ENCODE peak calls at places on chromosomes 4 and X, in ten cellular contexts. One of them, this sample, is unnamed.
A peak's percentile ranks its signal among the peaks of the same experiment; 100 is the strongest.

GRCh38 chrX:107718156-107718621 is 57.4 kb downstream of the TSC22D3 start:
- DNase-seq in AG10803: peak; percentile 79
- DNase-seq in NCI-H69: peak; percentile 78
- DNase-seq in iris pigment epithelial cell: peak; percentile 84
- DNase-seq in cardiac septum: peak; percentile 76
- DNase-seq in astrocyte of the cerebellum: peak; percentile 64
- DNase-seq in PC-3: peak; percentile 89
- DNase-seq in A172: no peak
- DNase-seq in activated CD8-positive, alpha-beta memory T cell treated with anti-CD3 and anti-CD28 coated beads, Interleukin-2, amount 50 U/mL, for 4 hours: peak; percentile 73
- DNase-seq in cardiac fibroblast: peak; percentile 89
- DNase-seq in this sample: peak; percentile 76

GRCh38 chrX:106615041-106615440 is 3.3 kb downstream of the RADX start:
- DNase-seq in iris pigment epithelial cell: no peak
- DNase-seq in PC-3: no peak
- DNase-seq in astrocyte of the cerebellum: no peak
- DNase-seq in cardiac fibroblast: no peak
- DNase-seq in cardiac septum: no peak
- DNase-seq in A172: no peak
- DNase-seq in activated CD8-positive, alpha-beta memory T cell treated with anti-CD3 and anti-CD28 coated beads, Interleukin-2, amount 50 U/mL, for 4 hours: no peak
- DNase-seq in NCI-H69: no peak
- DNase-seq in AG10803: no peak
- DNase-seq in this sample: no peak

GRCh38 chrX:29671426-29671825 is 543.9 kb upstream of the MAGEB2 start:
- DNase-seq in AG10803: peak; percentile 34
- DNase-seq in cardiac fibroblast: peak; percentile 61
- DNase-seq in iris pigment epithelial cell: peak; percentile 60
- DNase-seq in cardiac septum: no peak
- DNase-seq in A172: no peak
- DNase-seq in NCI-H69: no peak
- DNase-seq in activated CD8-positive, alpha-beta memory T cell treated with anti-CD3 and anti-CD28 coated beads, Interleukin-2, amount 50 U/mL, for 4 hours: no peak
- DNase-seq in PC-3: no peak
- DNase-seq in astrocyte of the cerebellum: peak; percentile 39
- DNase-seq in this sample: peak; percentile 26

GRCh38 chr4:88792268-88792781 is 94.7 kb upstream of the NAP1L5 start:
- DNase-seq in cardiac septum: no peak
- DNase-seq in astrocyte of the cerebellum: no peak
- DNase-seq in A172: peak; percentile 68
- DNase-seq in iris pigment epithelial cell: peak; percentile 95
- DNase-seq in activated CD8-positive, alpha-beta memory T cell treated with anti-CD3 and anti-CD28 coated beads, Interleukin-2, amount 50 U/mL, for 4 hours: no peak
- DNase-seq in cardiac fibroblast: peak; percentile 76
- DNase-seq in NCI-H69: no peak
- DNase-seq in PC-3: peak; percentile 63
- DNase-seq in AG10803: peak; percentile 84
- DNase-seq in this sample: peak; percentile 91

GRCh38 chr4:113159901-113160545 is 110.6 kb downstream of the ANK2 start:
- DNase-seq in cardiac septum: no peak
- DNase-seq in NCI-H69: no peak
- DNase-seq in PC-3: no peak
- DNase-seq in AG10803: no peak
- DNase-seq in A172: peak; percentile 2
- DNase-seq in cardiac fibroblast: no peak
- DNase-seq in astrocyte of the cerebellum: no peak
- DNase-seq in activated CD8-positive, alpha-beta memory T cell treated with anti-CD3 and anti-CD28 coated beads, Interleukin-2, amount 50 U/mL, for 4 hours: no peak
- DNase-seq in iris pigment epithelial cell: peak; percentile 7
- DNase-seq in this sample: no peak

GRCh38 chr4:24850669-24851068 is 55.3 kb downstream of the SOD3 start:
- DNase-seq in NCI-H69: no peak
- DNase-seq in cardiac fibroblast: peak; percentile 88
- DNase-seq in iris pigment epithelial cell: peak; percentile 84
- DNase-seq in cardiac septum: no peak
- DNase-seq in AG10803: peak; percentile 83
- DNase-seq in astrocyte of the cerebellum: peak; percentile 77
- DNase-seq in activated CD8-positive, alpha-beta memory T cell treated with anti-CD3 and anti-CD28 coated beads, Interleukin-2, amount 50 U/mL, for 4 hours: no peak
- DNase-seq in A172: peak; percentile 83
- DNase-seq in PC-3: peak; percentile 77
- DNase-seq in this sample: peak; percentile 94

GRCh38 chr4:37628977-37629609 is 57.1 kb downstream of the RELL1 start:
- DNase-seq in iris pigment epithelial cell: peak; percentile 97
- DNase-seq in AG10803: peak; percentile 85
- DNase-seq in PC-3: peak; percentile 49
- DNase-seq in NCI-H69: no peak
- DNase-seq in activated CD8-positive, alpha-beta memory T cell treated with anti-CD3 and anti-CD28 coated beads, Interleukin-2, amount 50 U/mL, for 4 hours: no peak
- DNase-seq in astrocyte of the cerebellum: peak; percentile 40
- DNase-seq in A172: peak; percentile 81
- DNase-seq in cardiac fibroblast: peak; percentile 63
- DNase-seq in cardiac septum: no peak
- DNase-seq in this sample: peak; percentile 82

GRCh38 chrX:46957299-46957698 is 45.1 kb downstream of the JADE3 start:
- DNase-seq in activated CD8-positive, alpha-beta memory T cell treated with anti-CD3 and anti-CD28 coated beads, Interleukin-2, amount 50 U/mL, for 4 hours: no peak
- DNase-seq in PC-3: peak; percentile 34
- DNase-seq in A172: no peak
- DNase-seq in astrocyte of the cerebellum: no peak
- DNase-seq in NCI-H69: peak; percentile 42
- DNase-seq in iris pigment epithelial cell: no peak
- DNase-seq in cardiac fibroblast: no peak
- DNase-seq in AG10803: no peak
- DNase-seq in cardiac septum: no peak
- DNase-seq in this sample: no peak

GRCh38 chr4:89599026-89599425 is 237.9 kb downstream of the SNCA start:
- DNase-seq in A172: no peak
- DNase-seq in NCI-H69: no peak
- DNase-seq in AG10803: no peak
- DNase-seq in iris pigment epithelial cell: no peak
- DNase-seq in PC-3: no peak
- DNase-seq in cardiac septum: no peak
- DNase-seq in cardiac fibroblast: no peak
- DNase-seq in activated CD8-positive, alpha-beta memory T cell treated with anti-CD3 and anti-CD28 coated beads, Interleukin-2, amount 50 U/mL, for 4 hours: no peak
- DNase-seq in astrocyte of the cerebellum: no peak
- DNase-seq in this sample: no peak

GRCh38 chrX:149903889-149904748 is 23.1 kb downstream of the MAGEA8 start:
- DNase-seq in cardiac fibroblast: peak; percentile 24
- DNase-seq in A172: peak; percentile 2
- DNase-seq in cardiac septum: no peak
- DNase-seq in AG10803: peak; percentile 1
- DNase-seq in activated CD8-positive, alpha-beta memory T cell treated with anti-CD3 and anti-CD28 coated beads, Interleukin-2, amount 50 U/mL, for 4 hours: no peak
- DNase-seq in PC-3: no peak
- DNase-seq in iris pigment epithelial cell: peak; percentile 14
- DNase-seq in NCI-H69: no peak
- DNase-seq in astrocyte of the cerebellum: no peak
- DNase-seq in this sample: peak; percentile 3